ENCODE peak calls at places on chromosomes 4 and X, in ten cellular contexts. B is activated CD8-positive, alpha-beta T cell treated with anti-CD3 and anti-CD28 coated beads for 36 hours; D is central memory CD4-positive, alpha-beta T cell; V is caudate nucleus; M is erythroblast; R is AG20443; J is nucleus accumbens; S is ureter; T is RKO; W is kidney tubule cell. N is an unnamed sample.
A peak's percentile ranks its signal among the peaks of the same experiment; 100 is the strongest.

GRCh38 chr4:30208731-30209435 is 511.3 kb upstream of the PCDH7 start:
- DNase-seq in B (no peak), D (no peak), V (no peak), M (no peak), R (no peak), J (no peak), S (no peak), T (peak; percentile 36), W (peak; percentile 1), N (no peak)

GRCh38 chr4:139823345-139823744 is 157.7 kb downstream of the MGST2 start:
- DNase-seq in B (no peak), D (no peak), V (no peak), M (no peak), R (no peak), J (no peak), S (no peak), T (no peak), W (no peak), N (no peak)

GRCh38 chr4:186297013-186297645 is 31.1 kb downstream of the F11 start:
- DNase-seq in B (no peak), D (no peak), V (no peak), M (peak; percentile 23), R (peak; percentile 61), J (no peak), S (no peak), T (peak; percentile 64), W (peak; percentile 64), N (peak; percentile 57)

GRCh38 chr4:89929425-89930272 is 35.0 kb downstream of the MMRN1 start:
- DNase-seq in B (peak; percentile 23), D (peak; percentile 70), V (no peak), M (no peak), R (no peak), J (no peak), S (no peak), T (no peak), W (peak; percentile 61), N (no peak)

GRCh38 chrX:153687121-153688039 is at the start of gene SLC6A8:
- DNase-seq in B (peak; percentile 37), D (no peak), V (no peak), M (peak; percentile 77), R (peak; percentile 86), J (peak; percentile 62), S (peak; percentile 73), T (peak; percentile 65), W (peak; percentile 72), N (peak; percentile 59)

GRCh38 chr4:85039526-85039925 is 73.0 kb upstream of the WDFY3 start:
- DNase-seq in B (no peak), D (no peak), V (no peak), M (no peak), R (peak; percentile 10), J (no peak), S (no peak), T (peak; percentile 30), W (peak; percentile 78), N (peak; percentile 85)

GRCh38 chr4:38565271-38566199 is 98.5 kb upstream of the KLF3 start:
- DNase-seq in B (no peak), D (no peak), V (no peak), M (peak; percentile 65), R (peak; percentile 48), J (no peak), S (peak; percentile 74), T (no peak), W (no peak), N (no peak)

GRCh38 chrX:148681605-148682004 is 181.2 kb downstream of the AFF2 start:
- DNase-seq in B (no peak), D (no peak), V (no peak), M (no peak), R (no peak), J (no peak), S (no peak), T (no peak), W (no peak), N (no peak)

GRCh38 chr4:2416564-2417195 is 1.8 kb downstream of the ZFYVE28 start:
- DNase-seq in B (no peak), D (no peak), V (no peak), M (peak; percentile 39), R (peak; percentile 56), J (no peak), S (no peak), T (peak; percentile 67), W (no peak), N (no peak)

GRCh38 chr4:134952775-134953174 is 751.2 kb upstream of the PABPC4L start:
- DNase-seq in B (no peak), D (no peak), V (no peak), M (no peak), R (no peak), J (no peak), S (no peak), T (no peak), W (no peak), N (no peak)

GRCh38 chr4:109432676-109433075 is 939 bp upstream of the SEC24B start:
- DNase-seq in B (no peak), D (no peak), V (no peak), M (peak; percentile 14), R (peak; percentile 33), J (no peak), S (no peak), T (peak; percentile 70), W (peak; percentile 61), N (peak; percentile 40)

GRCh38 chr4:82748176-82748575 is 50.4 kb downstream of the SCD5 start:
- DNase-seq in B (no peak), D (no peak), V (no peak), M (no peak), R (no peak), J (peak; percentile 38), S (no peak), T (no peak), W (peak; percentile 33), N (no peak)

GRCh38 chr4:182973421-182974340 is 56.5 kb upstream of the DCTD start:
- DNase-seq in B (no peak), D (no peak), V (no peak), M (no peak), R (no peak), J (no peak), S (no peak), T (no peak), W (peak; percentile 9), N (no peak)

GRCh38 chrX:47515941-47516649 is 33.1 kb upstream of the ZNF41 start:
- DNase-seq in B (peak; percentile 4), D (no peak), V (no peak), M (no peak), R (peak; percentile 15), J (no peak), S (no peak), T (peak; percentile 77), W (peak; percentile 77), N (no peak)

GRCh38 chr4:8639021-8639420 is 46.5 kb downstream of the CPZ start:
- DNase-seq in B (no peak), D (no peak), V (no peak), M (no peak), R (no peak), J (no peak), S (no peak), T (no peak), W (no peak), N (no peak)

GRCh38 chrX:37958493-37959211 is 47.7 kb upstream of the SYTL5 start:
- DNase-seq in B (no peak), D (no peak), V (no peak), M (no peak), R (peak; percentile 10), J (no peak), S (no peak), T (no peak), W (peak; percentile 39), N (peak; percentile 77)

GRCh38 chr4:98626350-98626749 is 32.1 kb downstream of the TSPAN5 start:
- DNase-seq in B (peak; percentile 26), D (no peak), V (no peak), M (no peak), R (peak; percentile 81), J (no peak), S (peak; percentile 47), T (peak; percentile 39), W (peak; percentile 86), N (peak; percentile 58)

GRCh38 chrX:45266456-45266855 is 65.8 kb upstream of the DIPK2B start:
- DNase-seq in B (no peak), D (no peak), V (no peak), M (no peak), R (no peak), J (no peak), S (no peak), T (no peak), W (peak; percentile 77), N (peak; percentile 0)

GRCh38 chrX:17067534-17067933 is 121.1 kb downstream of the REPS2 start:
- DNase-seq in B (no peak), D (no peak), V (no peak), M (peak; percentile 51), R (no peak), J (no peak), S (no peak), T (no peak), W (no peak), N (peak; percentile 16)

GRCh38 chrX:119758682-119759332 is 419 bp downstream of the SOWAHD start:
- DNase-seq in B (peak; percentile 31), D (peak; percentile 21), V (no peak), M (peak; percentile 12), R (peak; percentile 24), J (no peak), S (no peak), T (no peak), W (peak; percentile 31), N (peak; percentile 24)

GRCh38 chr4:91031761-91032160 is 904.6 kb downstream of the CCSER1 start:
- DNase-seq in B (no peak), D (no peak), V (no peak), M (no peak), R (no peak), J (no peak), S (no peak), T (no peak), W (no peak), N (no peak)

GRCh38 chr4:140707325-140707724 is 48.9 kb downstream of the TBC1D9 start:
- DNase-seq in B (no peak), D (no peak), V (no peak), M (no peak), R (no peak), J (no peak), S (no peak), T (no peak), W (no peak), N (no peak)

GRCh38 chr4:14926368-14926767 is 75.9 kb upstream of the CPEB2 start:
- DNase-seq in B (no peak), D (no peak), V (no peak), M (no peak), R (no peak), J (no peak), S (no peak), T (no peak), W (no peak), N (no peak)

GRCh38 chrX:154486052-154486395 is 391 bp downstream of the UBL4A start:
- DNase-seq in B (peak; percentile 39), D (peak; percentile 32), V (no peak), M (peak; percentile 47), R (peak; percentile 8), J (no peak), S (no peak), T (no peak), W (peak; percentile 12), N (peak; percentile 34)

GRCh38 chrX:51456246-51456645 is 40.1 kb downstream of the NUDT11 start:
- DNase-seq in B (no peak), D (no peak), V (no peak), M (no peak), R (no peak), J (no peak), S (no peak), T (no peak), W (no peak), N (no peak)

GRCh38 chr4:23904639-23905061 is 14.8 kb upstream of the PPARGC1A start:
- DNase-seq in B (no peak), D (no peak), V (no peak), M (no peak), R (no peak), J (no peak), S (no peak), T (no peak), W (no peak), N (peak; percentile 58)

GRCh38 chr4:25258980-25259578 is 25.2 kb downstream of the PI4K2B start:
- DNase-seq in B (no peak), D (no peak), V (no peak), M (no peak), R (peak; percentile 26), J (no peak), S (no peak), T (peak; percentile 8), W (peak; percentile 57), N (peak; percentile 21)